ENCODE peak calls at places on chromosomes 11 and 22, in five cellular contexts. U is colonic mucosa, S is transverse colon, Y is astrocyte of the cerebellum, G is progenitor cell of endocrine pancreas. K is an unnamed sample.

GRCh38 chr22:20509344-20510047 is 2.1 kb downstream of the MED15 start:
- DNase-seq in U (peak), S (peak), Y (peak), G (no peak), K (peak)

GRCh38 chr11:113789675-113790320 is 10.2 kb downstream of the CLDN25 start:
- DNase-seq in U (no peak), S (no peak), Y (no peak), G (no peak), K (no peak)

GRCh38 chr11:94325681-94326080 is 21.3 kb downstream of the IZUMO1R start:
- DNase-seq in U (peak), S (peak), Y (no peak), G (peak), K (no peak)

GRCh38 chr11:131653244-131653643 is 282.8 kb downstream of the NTM start:
- DNase-seq in U (no peak), S (no peak), Y (no peak), G (no peak), K (no peak)

GRCh38 chr22:49369726-49370717 is 457.7 kb downstream of the BRD1 start:
- DNase-seq in U (peak), S (no peak), Y (no peak), G (peak), K (no peak)

GRCh38 chr11:122423886-122424285 is 231.6 kb upstream of the UBASH3B start:
- DNase-seq in U (no peak), S (no peak), Y (no peak), G (no peak), K (no peak)

GRCh38 chr11:36361901-36362391 is 65.9 kb downstream of the PRR5L start:
- DNase-seq in U (no peak), S (no peak), Y (peak), G (no peak), K (no peak)

GRCh38 chr11:36361472-36361871 is 65.4 kb downstream of the PRR5L start:
- DNase-seq in U (no peak), S (no peak), Y (no peak), G (no peak), K (no peak)

GRCh38 chr11:71946144-71946571 is 17.3 kb downstream of the RNF121 start:
- DNase-seq in U (no peak), S (no peak), Y (no peak), G (no peak), K (no peak)

GRCh38 chr11:6027501-6027900 is 3.1 kb downstream of the OR56A1 start:
- DNase-seq in U (no peak), S (no peak), Y (no peak), G (no peak), K (no peak)

DNA sequence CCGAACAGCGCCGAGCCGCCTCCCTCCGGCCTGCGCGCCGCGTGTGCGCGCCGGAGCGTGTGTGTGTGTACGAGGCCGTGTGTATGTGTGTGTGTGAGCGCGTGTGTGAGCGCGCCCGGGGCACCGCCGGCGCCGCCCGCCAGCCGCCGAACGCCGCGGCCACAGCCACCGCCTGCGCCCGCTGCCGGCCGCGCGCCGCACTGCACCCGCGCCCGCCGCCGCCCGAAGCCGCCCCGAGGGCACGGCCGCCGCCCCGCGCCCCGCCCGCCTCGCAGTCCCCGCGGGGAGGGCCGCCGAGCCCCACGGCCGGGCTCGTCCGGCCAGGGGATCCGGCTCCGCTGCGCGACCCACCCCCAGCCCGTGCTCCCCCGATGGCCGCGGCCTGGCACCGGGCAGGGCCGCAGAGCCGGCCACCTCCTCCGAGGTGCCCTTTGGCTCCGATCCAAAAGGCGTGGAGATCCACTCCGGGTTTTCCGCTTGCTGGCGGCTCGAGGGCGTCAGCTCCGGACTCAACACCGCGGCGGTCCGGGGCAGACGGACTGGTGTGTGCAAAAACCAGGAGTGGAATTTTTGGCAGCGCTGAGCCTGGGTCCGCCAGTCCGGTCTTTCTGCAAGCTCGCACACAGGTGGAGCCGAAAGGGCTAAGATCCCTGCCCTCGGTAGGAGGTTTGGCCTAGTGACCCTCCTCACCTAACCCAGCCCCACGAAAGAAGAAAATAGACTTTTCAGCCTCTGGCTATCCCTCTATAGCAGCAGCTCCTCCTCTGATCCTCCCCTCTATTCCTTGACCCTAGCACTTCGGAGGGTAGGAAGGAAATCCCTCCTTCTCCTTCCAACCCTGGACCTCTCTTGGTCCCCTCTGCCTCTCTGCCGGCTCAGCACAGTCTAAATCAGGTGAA is at the start of gene SYT7:
- DNase-seq in U (peak), S (peak), Y (peak), G (peak), K (peak)
- TF ChIP-seq CTCF in U (no peak), S (no peak), Y (no peak), G (peak), K (no peak)

DNA sequence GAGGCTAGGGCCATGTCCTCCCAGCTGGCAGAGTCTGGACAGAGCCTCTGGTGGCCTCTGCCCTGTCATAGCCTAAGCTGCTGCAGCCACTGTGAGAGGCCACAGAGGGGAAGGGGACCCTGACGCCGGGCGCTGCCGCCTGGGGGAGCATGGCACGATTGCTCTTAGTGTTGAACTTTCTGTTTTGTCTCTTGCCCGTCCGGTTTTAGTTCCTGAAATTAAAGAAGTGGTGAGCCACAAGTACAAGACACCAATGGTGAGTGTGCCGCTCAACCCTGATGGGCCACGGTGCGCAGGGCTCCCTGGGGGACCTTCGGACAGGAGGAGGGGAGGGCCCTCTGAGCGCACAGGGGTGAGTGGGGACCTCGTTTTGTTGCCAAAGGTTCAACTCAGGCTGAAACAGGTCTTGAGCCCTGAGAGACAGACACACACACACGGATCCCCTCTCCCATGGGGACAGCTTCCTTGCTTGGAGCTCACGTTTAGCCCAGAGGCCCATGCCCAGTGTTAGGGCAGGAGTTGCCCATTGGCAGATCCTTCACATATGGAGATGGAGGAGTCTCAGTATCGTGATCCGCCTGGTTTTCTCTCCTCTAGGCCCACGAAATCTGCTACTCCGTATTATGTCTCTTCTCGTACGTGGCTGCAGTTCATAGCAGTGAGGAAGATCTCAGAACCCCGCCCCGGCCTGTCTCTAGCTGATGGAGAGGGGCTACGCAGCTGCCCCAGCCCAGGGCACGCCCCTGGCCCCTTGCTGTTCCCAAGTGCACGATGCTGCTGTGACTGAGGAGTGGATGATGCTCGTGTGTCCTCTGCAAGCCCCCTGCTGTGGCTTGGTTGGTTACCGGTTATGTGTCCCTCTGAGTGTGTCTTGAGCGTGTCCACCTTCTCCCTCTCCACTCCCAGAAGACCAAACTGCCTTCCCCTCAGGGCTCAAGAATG is 23.8 kb downstream of the MYBPC3 start:
- DNase-seq in U (no peak), S (no peak), Y (no peak), G (no peak), K (no peak)
- TF ChIP-seq CTCF in U (no peak), S (no peak), Y (no peak), G (no peak), K (no peak)

GRCh38 chr22:47633111-47633510 is 870.7 kb downstream of the TBC1D22A start:
- DNase-seq in U (no peak), S (no peak), Y (no peak), G (no peak), K (no peak)
- TF ChIP-seq CTCF in U (no peak), S (no peak), Y (no peak), G (no peak), K (no peak)

GRCh38 chr11:17502630-17503029 is 26.0 kb upstream of the ABCC8 start:
- DNase-seq in U (no peak), S (no peak), Y (no peak), G (no peak), K (no peak)

GRCh38 chr11:17496406-17496805 is 19.8 kb upstream of the ABCC8 start:
- DNase-seq in U (no peak), S (no peak), Y (no peak), G (no peak), K (no peak)

GRCh38 chr11:17500673-17501072 is 24.0 kb upstream of the ABCC8 start:
- DNase-seq in U (no peak), S (no peak), Y (no peak), G (no peak), K (no peak)

GRCh38 chr11:17498058-17498457 is 21.4 kb upstream of the ABCC8 start:
- DNase-seq in U (peak), S (peak), Y (no peak), G (no peak), K (no peak)

DNA sequence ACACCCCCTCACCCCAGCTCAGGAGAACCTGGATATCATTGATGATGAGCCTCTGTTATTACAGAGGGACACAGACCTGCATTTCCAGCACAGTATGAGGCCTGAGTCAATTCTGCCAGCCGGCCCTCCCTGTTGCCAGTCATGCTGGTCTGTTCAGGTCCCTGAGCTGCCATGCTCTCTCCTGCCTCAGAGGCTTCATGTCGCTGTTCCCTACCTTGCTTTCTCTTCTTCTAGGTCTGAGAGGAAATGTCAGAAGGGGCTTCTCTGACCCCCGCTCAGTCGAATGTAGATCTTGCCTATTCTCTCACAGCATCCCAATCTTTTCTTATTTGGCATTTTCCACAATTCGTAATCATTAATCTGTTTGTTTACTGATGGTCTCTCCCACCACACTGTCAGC is 21.8 kb upstream of the ABCC8 start:
- DNase-seq in U (no peak), S (no peak), Y (no peak), G (no peak), K (no peak)
- TF ChIP-seq CTCF in U (no peak), S (no peak), Y (peak), G (peak), K (no peak)

GRCh38 chr11:78138281-78138680 is 1.1 kb downstream of the ALG8 start:
- DNase-seq in U (no peak), S (no peak), Y (no peak), G (no peak), K (no peak)

GRCh38 chr11:78140392-78141077 is 1.1 kb upstream of the ALG8 start:
- DNase-seq in U (no peak), S (no peak), Y (no peak), G (no peak), K (no peak)

GRCh38 chr11:78139422-78140391 is at the start of gene ALG8:
- DNase-seq in U (peak), S (peak), Y (peak), G (peak), K (peak)

DNA sequence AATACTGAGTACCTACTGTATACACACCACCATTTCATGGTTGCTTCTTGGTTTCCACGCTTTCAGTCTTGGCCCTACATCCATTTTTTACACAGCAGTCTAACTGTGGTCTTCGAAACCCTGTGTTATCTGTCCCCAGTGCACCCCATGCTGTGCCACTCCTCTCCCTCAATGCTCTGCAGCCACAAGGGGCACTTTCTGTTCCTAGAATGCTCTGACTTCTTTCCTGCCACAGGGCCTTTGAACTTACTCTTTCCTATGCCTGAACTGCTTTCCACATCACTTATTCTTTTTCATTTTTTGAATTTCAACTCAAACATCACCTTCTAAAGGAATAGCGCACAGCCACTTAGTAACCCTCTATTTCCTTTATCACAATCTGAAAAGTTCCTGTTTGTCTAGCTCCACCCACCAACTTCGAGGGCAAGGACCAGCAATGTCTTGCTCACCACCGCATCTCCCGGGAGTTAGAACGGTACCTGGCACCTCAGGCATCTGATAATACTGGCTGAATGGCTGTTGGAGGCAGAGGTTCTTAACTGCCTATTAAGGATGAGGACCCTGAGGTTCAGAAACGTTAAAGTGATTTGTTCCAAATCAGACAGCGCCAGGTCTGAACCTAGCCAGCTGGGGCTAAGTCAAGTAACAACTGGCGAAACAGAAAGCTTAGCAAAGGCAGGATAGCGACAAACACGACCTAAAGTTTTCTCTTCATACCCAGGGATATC is 568 bp downstream of the ALG8 start:
- DNase-seq in U (peak), S (peak), Y (no peak), G (no peak), K (no peak)
- TF ChIP-seq CTCF in U (no peak), S (no peak), Y (no peak), G (no peak), K (no peak)

GRCh38 chr11:64996710-64997380 is at the start of gene BATF2:
- DNase-seq in U (peak), S (peak), Y (no peak), G (no peak), K (no peak)
- TF ChIP-seq CTCF in U (peak), S (peak), Y (peak), G (peak), K (no peak)

GRCh38 chr11:102144357-102145342 is 34.4 kb downstream of the YAP1 start:
- DNase-seq in U (peak), S (peak), Y (no peak), G (no peak), K (no peak)
- TF ChIP-seq CTCF in U (no peak), S (no peak), Y (no peak), G (no peak), K (no peak)